ENCODE peak calls at places on chromosomes 11 and 22, in nine cellular contexts. B, E, M, K, Y, V, G, A and L are unnamed samples. For H3K9me3, the result is how much of the 10 kb centered on the place peaks cover.

GRCh38 chr11:128741511-128741910 is 47.6 kb downstream of the FLI1 start:
- DNase-seq in B (no peak), E (no peak), M (no peak), K (no peak), Y (no peak), V (no peak), G (no peak), A (no peak), L (no peak)

GRCh38 chr11:96333076-96333744 is 9.8 kb downstream of the MAML2 start:
- DNase-seq in B (no peak), E (no peak), M (no peak), K (no peak), Y (no peak), V (no peak), G (no peak), A (no peak), L (no peak)

GRCh38 chr11:111911563-111912401 is at the start of gene CRYAB:
- DNase-seq in B (peak), E (no peak), M (peak), K (peak), Y (peak), V (peak), G (peak), A (no peak), L (no peak)

GRCh38 chr22:31098633-31099110 is 8.7 kb downstream of the SELENOM start:
- DNase-seq in B (peak), E (no peak), M (no peak), K (no peak), Y (peak), V (peak), G (no peak), A (no peak), L (no peak)

GRCh38 chr11:20601221-20601914 is 2.0 kb downstream of the SLC6A5 start:
- DNase-seq in B (no peak), E (no peak), M (no peak), K (no peak), Y (no peak), V (no peak), G (no peak), A (no peak), L (no peak)

GRCh38 chr11:9943346-9944110 is 279.7 kb downstream of the SWAP70 start:
- DNase-seq in B (no peak), E (no peak), M (no peak), K (no peak), Y (no peak), V (no peak), G (no peak), A (peak), L (no peak)

GRCh38 chr22:29004647-29005371 is 56.8 kb downstream of the C22orf31 start:
- DNase-seq in B (no peak), E (peak), M (peak), K (no peak), Y (peak), V (peak), G (peak), A (peak), L (no peak)

GRCh38 chr11:79744941-79745340 is 304.1 kb upstream of the TENM4 start:
- DNase-seq in B (no peak), E (no peak), M (no peak), K (no peak), Y (no peak), V (no peak), G (no peak), A (no peak), L (no peak)

GRCh38 chr11:44865866-44866272 is 84.8 kb downstream of the TP53I11 start:
- DNase-seq in B (peak), E (no peak), M (peak), K (no peak), Y (peak), V (no peak), G (no peak), A (peak), L (no peak)

GRCh38 chr22:41563051-41563711 is 2.4 kb downstream of the CSDC2 start:
- DNase-seq in B (no peak), E (no peak), M (no peak), K (peak), Y (peak), V (no peak), G (no peak), A (peak), L (no peak)

GRCh38 chr11:69127884-69128283 is 27.9 kb upstream of the SMIM38 start:
- DNase-seq in B (no peak), E (no peak), M (no peak), K (no peak), Y (no peak), V (no peak), G (no peak), A (no peak), L (no peak)

GRCh38 chr11:33376331-33377099 is 119.3 kb downstream of the HIPK3 start:
- DNase-seq in B (no peak), E (no peak), M (no peak), K (no peak), Y (no peak), V (no peak), G (no peak), A (no peak), L (no peak)

GRCh38 chr11:3087821-3088800 is 30.9 kb upstream of the CARS1 start:
- DNase-seq in B (no peak), E (no peak), M (no peak), K (no peak), Y (no peak), V (no peak), G (no peak), A (no peak), L (no peak)

GRCh38 chr11:18934195-18934808 is 4.9 kb downstream of the MRGPRX1 start:
- DNase-seq in B (no peak), E (no peak), M (no peak), K (no peak), Y (no peak), V (no peak), G (no peak), A (no peak), L (no peak)

GRCh38 chr11:64295760-64296159 is 4.4 kb upstream of the CATSPERZ start:
- DNase-seq in B (no peak), E (no peak), M (no peak), K (no peak), Y (no peak), V (no peak), G (no peak), A (no peak), L (no peak)

GRCh38 chr22:42376721-42377177 is 55.5 kb downstream of the NFAM1 start:
- DNase-seq in B (peak), E (no peak), M (peak), K (no peak), Y (peak), V (peak), G (peak), A (no peak), L (no peak)

GRCh38 chr11:2532704-2533641 is 88.2 kb downstream of the KCNQ1 start:
- DNase-seq in B (peak), E (peak), M (peak), K (peak), Y (peak), V (peak), G (peak), A (peak), L (peak)

GRCh38 chr11:2804701-2805387 is 80.7 kb downstream of the CDKN1C start:
- DNase-seq in B (peak), E (no peak), M (peak), K (peak), Y (peak), V (peak), G (peak), A (peak), L (no peak)

GRCh38 chr11:115674176-115674575 is 170.0 kb upstream of the CADM1 start:
- DNase-seq in B (peak), E (no peak), M (no peak), K (no peak), Y (no peak), V (no peak), G (no peak), A (no peak), L (no peak)

GRCh38 chr22:37212174-37212906 is at the start of gene SSTR3:
- DNase-seq in B (peak), E (no peak), M (no peak), K (no peak), Y (no peak), V (no peak), G (peak), A (no peak), L (peak)

GRCh38 chr11:88164320-88164719 is 10.9 kb downstream of the RAB38 start:
- DNase-seq in B (no peak), E (no peak), M (no peak), K (no peak), Y (no peak), V (no peak), G (no peak), A (no peak), L (no peak)

GRCh38 chr22:40031766-40032470 is 37.2 kb downstream of the FAM83F start:
- DNase-seq in B (peak), E (no peak), M (no peak), K (no peak), Y (no peak), V (no peak), G (no peak), A (no peak), L (no peak)

GRCh38 chr11:19951558-19952083 is 208.7 kb downstream of the DBX1 start:
- DNase-seq in B (no peak), E (peak), M (no peak), K (no peak), Y (no peak), V (no peak), G (no peak), A (peak), L (no peak)

GRCh38 chr11:63913866-63914830 is 2.8 kb downstream of the RCOR2 start:
- DNase-seq in B (no peak), E (no peak), M (no peak), K (no peak), Y (no peak), V (no peak), G (no peak), A (no peak), L (no peak)

GRCh38 chr11:10293423-10294288 is at the start of gene SBF2:
- DNase-seq in B (peak), E (no peak), M (peak), K (peak), Y (peak), V (peak), G (peak), A (peak), L (peak)

GRCh38 chr11:70892889-70893288 is 359.5 kb downstream of the SHANK2 start:
- DNase-seq in B (no peak), E (no peak), M (no peak), K (no peak), Y (no peak), V (no peak), G (peak), A (no peak), L (no peak)

GRCh38 chr11:70885721-70886305 is 366.6 kb downstream of the SHANK2 start:
- DNase-seq in B (no peak), E (no peak), M (no peak), K (peak), Y (no peak), V (no peak), G (no peak), A (no peak), L (no peak)

GRCh38 chr11:70891844-70892380 is 360.5 kb downstream of the SHANK2 start:
- DNase-seq in B (no peak), E (no peak), M (no peak), K (no peak), Y (no peak), V (no peak), G (peak), A (no peak), L (no peak)

GRCh38 chr11:70887428-70887827 is 364.9 kb downstream of the SHANK2 start:
- DNase-seq in B (no peak), E (no peak), M (no peak), K (no peak), Y (no peak), V (no peak), G (no peak), A (no peak), L (no peak)

GRCh38 chr11:70889411-70889810 is 363.0 kb downstream of the SHANK2 start:
- DNase-seq in B (no peak), E (no peak), M (no peak), K (no peak), Y (no peak), V (no peak), G (peak), A (no peak), L (no peak)
- H3K9me3 ChIP-seq in B (under half), E (under half), M (under half), K (half or more), Y (under half), V (under half), G (under half), A (under half), L (under half)

DNA sequence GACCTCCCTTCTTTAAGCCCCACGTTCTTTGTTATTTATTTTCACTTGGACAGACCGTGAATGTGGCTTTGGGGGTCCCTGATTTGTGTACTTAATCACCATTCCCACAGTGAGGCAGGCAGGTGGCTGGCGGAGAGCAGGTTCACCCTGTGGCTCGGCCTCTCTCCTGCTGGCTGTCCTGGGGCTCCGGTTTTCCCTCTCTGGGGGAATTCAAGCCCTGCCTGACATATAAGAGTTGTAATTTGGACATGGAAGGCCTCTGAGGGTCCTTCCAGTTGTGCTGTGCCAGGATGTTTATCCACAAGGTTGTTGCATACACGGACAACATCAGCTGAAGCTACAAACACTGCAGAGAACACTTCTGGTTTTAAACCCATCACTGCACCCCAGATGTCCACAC is 824.5 kb downstream of the TBC1D22A start:
- DNase-seq in B (peak), E (no peak), M (no peak), K (no peak), Y (no peak), V (no peak), G (no peak), A (no peak), L (no peak)
- H3K9me3 ChIP-seq in B (under half), E (under half), M (under half), K (under half), Y (under half), V (under half), G (under half), A (under half), L (under half)

GRCh38 chr11:134441706-134442105 is 29.7 kb upstream of the B3GAT1 start:
- DNase-seq in B (no peak), E (no peak), M (no peak), K (no peak), Y (no peak), V (no peak), G (no peak), A (no peak), L (no peak)

GRCh38 chr11:134440851-134441645 is 29.0 kb upstream of the B3GAT1 start:
- DNase-seq in B (peak), E (no peak), M (no peak), K (no peak), Y (no peak), V (no peak), G (no peak), A (no peak), L (no peak)

GRCh38 chr11:134443246-134443645 is 31.2 kb upstream of the B3GAT1 start:
- DNase-seq in B (peak), E (no peak), M (no peak), K (no peak), Y (no peak), V (no peak), G (no peak), A (no peak), L (no peak)

GRCh38 chr11:134439181-134439580 is 27.1 kb upstream of the B3GAT1 start:
- DNase-seq in B (peak), E (no peak), M (no peak), K (no peak), Y (no peak), V (no peak), G (no peak), A (no peak), L (no peak)

GRCh38 chr11:134442246-134442645 is 30.2 kb upstream of the B3GAT1 start:
- DNase-seq in B (peak), E (no peak), M (no peak), K (no peak), Y (no peak), V (no peak), G (no peak), A (no peak), L (no peak)
- H3K9me3 ChIP-seq in B (under half), E (under half), M (under half), K (under half), Y (under half), V (under half), G (under half), A (under half), L (under half)

GRCh38 chr22:47370448-47371262 is 608.2 kb downstream of the TBC1D22A start:
- DNase-seq in B (no peak), E (no peak), M (no peak), K (peak), Y (no peak), V (peak), G (peak), A (no peak), L (no peak)
- H3K9me3 ChIP-seq in B (under half), E (under half), M (under half), K (under half), Y (under half), V (under half), G (under half), A (under half), L (under half)

DNA sequence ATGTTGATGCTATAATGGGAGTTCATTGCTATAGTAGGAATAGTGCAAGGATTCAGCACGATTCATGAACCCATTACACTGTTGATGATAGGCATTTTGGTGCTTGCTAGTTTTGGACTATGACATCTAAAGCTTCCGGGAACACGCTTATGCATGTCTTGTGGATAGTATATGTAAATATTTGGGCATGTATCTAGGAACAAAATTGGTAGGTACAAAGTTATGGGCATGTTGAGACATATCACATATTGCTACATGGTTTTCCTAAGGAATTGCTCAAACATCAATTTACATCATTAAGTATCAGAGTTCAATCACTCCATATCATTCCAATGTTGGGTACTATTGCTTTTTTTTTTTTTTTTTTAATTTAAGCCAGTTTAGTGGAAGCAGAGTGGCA is 1103.2 kb downstream of the TBC1D22A start:
- DNase-seq in B (no peak), E (no peak), M (no peak), K (no peak), Y (no peak), V (no peak), G (no peak), A (no peak), L (no peak)
- H3K9me3 ChIP-seq in B (under half), E (under half), M (under half), K (under half), Y (under half), V (under half), G (under half), A (under half), L (under half)

DNA sequence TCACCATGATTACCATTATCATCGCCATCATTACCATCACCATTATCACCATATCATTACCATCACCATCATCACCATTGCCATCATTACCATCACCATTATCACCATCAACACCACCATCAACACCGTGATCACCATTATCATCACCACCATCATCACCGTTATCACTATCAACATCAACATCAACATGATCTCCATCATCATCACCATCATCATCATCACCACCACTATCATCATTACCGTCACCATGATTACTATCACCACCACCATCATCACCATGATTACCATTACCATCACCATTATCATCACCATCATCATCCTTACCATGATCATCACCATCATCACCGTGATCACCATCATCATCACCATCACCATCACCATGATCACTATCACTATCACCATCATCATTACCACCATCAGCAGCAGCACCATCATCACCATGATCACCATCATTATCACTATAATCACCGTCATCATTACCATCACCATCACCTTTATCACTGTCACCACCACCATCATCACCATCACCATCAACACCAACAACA is 753.7 kb downstream of the BRD1 start:
- DNase-seq in B (no peak), E (no peak), M (no peak), K (no peak), Y (no peak), V (no peak), G (no peak), A (no peak), L (no peak)
- H3K9me3 ChIP-seq in B (under half), E (under half), M (under half), K (under half), Y (under half), V (under half), G (under half), A (under half), L (under half)

DNA sequence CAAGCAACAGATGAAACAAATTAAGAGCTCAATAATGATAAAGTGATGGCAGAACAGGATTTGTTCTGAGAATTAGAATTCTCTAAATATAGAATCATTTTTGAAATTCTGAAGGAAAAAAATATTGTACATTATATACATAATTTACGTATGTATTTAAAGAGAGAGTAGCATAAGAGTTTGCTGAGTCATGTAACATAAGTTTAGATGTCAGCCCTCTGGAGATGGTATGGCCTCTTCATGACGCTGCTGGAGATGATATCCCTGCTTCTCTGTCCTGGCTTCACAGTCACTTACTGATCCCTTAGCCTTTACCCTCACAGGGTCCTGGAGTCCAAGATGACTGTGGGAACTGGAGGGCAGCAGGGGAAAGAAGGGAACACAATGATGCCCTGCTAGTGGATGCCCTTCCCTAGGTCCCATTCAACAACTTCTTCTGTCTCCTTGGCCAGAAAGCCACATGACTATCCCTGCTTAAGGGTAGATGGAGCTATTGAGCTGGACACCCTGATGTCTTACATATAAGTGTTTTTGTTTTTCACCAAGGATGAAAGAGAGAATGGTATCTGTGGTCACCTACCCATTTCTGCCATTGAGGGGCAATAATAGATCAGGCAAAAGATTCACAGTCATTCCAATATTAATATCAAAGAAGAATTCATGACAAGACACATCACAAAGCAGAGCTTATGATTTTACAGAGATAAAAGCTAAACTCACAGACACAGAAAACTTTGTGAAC is 753.1 kb downstream of the TBC1D22A start:
- DNase-seq in B (no peak), E (no peak), M (no peak), K (no peak), Y (no peak), V (no peak), G (no peak), A (no peak), L (no peak)
- H3K9me3 ChIP-seq in B (under half), E (under half), M (under half), K (under half), Y (under half), V (under half), G (under half), A (under half), L (under half)